ENCODE peak calls at places on chromosomes 11 and 22, in nine cellular contexts. One of them, this sample, is unnamed.

GRCh38 chr22:50503475-50504145 is 3.9 kb downstream of the LMF2 start:
- DNase-seq in H1: no peak
- DNase-seq in dorsolateral prefrontal cortex: no peak
- DNase-seq in endothelial cell: no peak
- DNase-seq in BE2C: no peak
- DNase-seq in nephron progenitor cell: no peak
- DNase-seq in pancreas: no peak
- DNase-seq in ovary: peak
- DNase-seq in upper lobe of right lung: no peak
- DNase-seq in this sample: peak

GRCh38 chr11:6736495-6737121 is 35.2 kb downstream of the OR2AG2 start:
- DNase-seq in H1: no peak
- DNase-seq in dorsolateral prefrontal cortex: no peak
- DNase-seq in endothelial cell: no peak
- DNase-seq in BE2C: no peak
- DNase-seq in nephron progenitor cell: no peak
- DNase-seq in pancreas: no peak
- DNase-seq in ovary: no peak
- DNase-seq in upper lobe of right lung: no peak
- DNase-seq in this sample: no peak

GRCh38 chr11:30045144-30045543 is 28.3 kb upstream of the KCNA4 start:
- DNase-seq in H1: no peak
- DNase-seq in dorsolateral prefrontal cortex: no peak
- DNase-seq in endothelial cell: no peak
- DNase-seq in BE2C: no peak
- DNase-seq in nephron progenitor cell: no peak
- DNase-seq in pancreas: no peak
- DNase-seq in ovary: no peak
- DNase-seq in upper lobe of right lung: no peak
- DNase-seq in this sample: no peak

GRCh38 chr11:30984827-30985226 is 384.7 kb downstream of the DCDC1 start:
- DNase-seq in H1: no peak
- DNase-seq in dorsolateral prefrontal cortex: no peak
- DNase-seq in endothelial cell: no peak
- DNase-seq in BE2C: no peak
- DNase-seq in nephron progenitor cell: no peak
- DNase-seq in pancreas: no peak
- DNase-seq in ovary: no peak
- DNase-seq in upper lobe of right lung: no peak
- DNase-seq in this sample: no peak

GRCh38 chr11:96072592-96072991 is 148.7 kb upstream of the MTMR2 start:
- DNase-seq in H1: no peak
- DNase-seq in dorsolateral prefrontal cortex: no peak
- DNase-seq in endothelial cell: no peak
- DNase-seq in BE2C: no peak
- DNase-seq in nephron progenitor cell: no peak
- DNase-seq in pancreas: no peak
- DNase-seq in ovary: no peak
- DNase-seq in upper lobe of right lung: no peak
- DNase-seq in this sample: no peak

GRCh38 chr11:58939277-58939676 is at the start of gene GLYATL1:
- DNase-seq in H1: no peak
- DNase-seq in dorsolateral prefrontal cortex: no peak
- DNase-seq in endothelial cell: no peak
- DNase-seq in BE2C: no peak
- DNase-seq in nephron progenitor cell: no peak
- DNase-seq in pancreas: no peak
- DNase-seq in ovary: no peak
- DNase-seq in upper lobe of right lung: no peak
- DNase-seq in this sample: no peak

GRCh38 chr11:8871283-8871775 is 39.7 kb upstream of the AKIP1 start:
- DNase-seq in H1: no peak
- DNase-seq in dorsolateral prefrontal cortex: no peak
- DNase-seq in endothelial cell: peak
- DNase-seq in BE2C: peak
- DNase-seq in nephron progenitor cell: peak
- DNase-seq in pancreas: peak
- DNase-seq in ovary: peak
- DNase-seq in upper lobe of right lung: peak
- DNase-seq in this sample: peak

GRCh38 chr11:68167474-68167873 is 45.6 kb downstream of the KMT5B start:
- DNase-seq in H1: no peak
- DNase-seq in dorsolateral prefrontal cortex: no peak
- DNase-seq in endothelial cell: no peak
- DNase-seq in BE2C: no peak
- DNase-seq in nephron progenitor cell: no peak
- DNase-seq in pancreas: no peak
- DNase-seq in ovary: no peak
- DNase-seq in upper lobe of right lung: no peak
- DNase-seq in this sample: no peak

GRCh38 chr11:130980463-130980862 is 64.2 kb upstream of the SNX19 start:
- DNase-seq in H1: no peak
- DNase-seq in dorsolateral prefrontal cortex: no peak
- DNase-seq in endothelial cell: no peak
- DNase-seq in BE2C: no peak
- DNase-seq in nephron progenitor cell: no peak
- DNase-seq in pancreas: no peak
- DNase-seq in ovary: no peak
- DNase-seq in upper lobe of right lung: no peak
- DNase-seq in this sample: no peak

DNA sequence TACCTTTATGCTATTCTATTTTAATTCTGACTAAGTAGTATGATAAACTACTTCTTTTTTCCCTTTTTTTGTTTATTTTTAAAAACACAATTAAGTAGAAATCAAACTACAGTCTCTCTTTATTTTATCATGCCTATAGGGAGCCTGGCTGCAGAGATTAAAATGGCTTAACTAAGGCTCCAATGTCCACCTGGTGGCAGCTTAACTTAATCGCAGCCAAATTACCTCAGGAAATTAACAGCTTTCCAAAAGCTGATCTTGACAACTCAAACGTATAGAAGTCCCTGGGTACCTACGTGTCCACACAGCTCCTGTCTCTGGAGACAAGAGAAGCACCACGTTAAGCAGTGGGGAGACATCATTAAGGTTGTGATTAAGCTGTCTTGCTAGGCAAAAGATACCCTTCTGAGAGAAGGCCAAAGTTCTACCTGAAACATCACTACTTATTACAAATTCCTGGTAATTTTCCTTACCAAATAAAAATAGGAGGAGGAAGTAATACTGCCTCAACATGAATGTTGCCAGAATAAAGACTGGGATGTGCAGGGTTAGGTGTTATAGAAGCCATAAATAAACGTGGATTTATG is 63.2 kb upstream of the SNX19 start:
- DNase-seq in H1: no peak
- DNase-seq in dorsolateral prefrontal cortex: no peak
- DNase-seq in endothelial cell: peak
- DNase-seq in BE2C: no peak
- DNase-seq in nephron progenitor cell: no peak
- DNase-seq in pancreas: no peak
- DNase-seq in ovary: no peak
- DNase-seq in upper lobe of right lung: no peak
- DNase-seq in this sample: no peak
- TF ChIP-seq CTCF in H1: no peak
- TF ChIP-seq CTCF in dorsolateral prefrontal cortex: no peak
- TF ChIP-seq CTCF in endothelial cell: peak
- TF ChIP-seq CTCF in BE2C: peak
- TF ChIP-seq CTCF in nephron progenitor cell: peak
- TF ChIP-seq CTCF in pancreas: no peak
- TF ChIP-seq CTCF in ovary: no peak
- TF ChIP-seq CTCF in upper lobe of right lung: no peak
- TF ChIP-seq CTCF in this sample: no peak

DNA sequence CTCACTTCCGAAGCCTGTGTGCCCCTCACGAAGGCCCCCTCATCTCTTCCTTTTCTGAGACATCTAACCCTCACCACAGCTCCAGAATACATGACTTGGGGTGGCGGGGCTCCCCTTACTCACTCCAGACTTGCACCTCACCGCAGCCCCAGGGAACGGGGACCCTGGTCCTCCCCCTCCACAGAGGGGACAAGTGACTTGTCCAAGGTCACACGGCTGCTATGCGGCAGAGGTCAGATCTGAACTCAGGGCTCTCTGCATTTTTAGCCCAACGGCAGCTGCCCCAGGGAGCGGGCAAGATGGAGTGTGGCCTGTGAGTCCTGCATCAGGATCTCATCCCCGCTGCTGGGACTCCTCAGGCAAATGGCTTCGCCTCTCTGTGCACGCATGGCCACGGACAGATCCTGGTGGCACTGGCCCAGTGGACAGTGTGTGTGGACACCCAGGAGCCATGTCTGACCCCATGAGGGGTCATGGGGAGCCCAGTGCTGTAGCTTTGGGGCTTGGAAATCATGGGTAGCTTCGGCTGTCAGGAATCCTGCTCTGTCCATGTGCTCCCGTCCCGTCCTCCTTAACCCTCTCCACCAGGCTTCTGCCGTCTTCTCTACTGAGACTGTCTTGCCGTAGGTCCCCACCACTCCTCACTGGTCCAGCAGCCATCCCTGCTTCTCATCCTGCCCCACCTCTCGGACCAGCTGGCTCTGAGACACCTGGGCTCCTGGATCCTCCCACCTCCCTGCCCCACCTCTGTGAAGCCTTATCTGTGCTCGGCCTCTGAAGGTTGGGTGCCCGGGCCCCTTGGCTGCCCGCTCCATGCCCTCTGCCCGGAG is 48.0 kb upstream of the CARS1 start:
- DNase-seq in H1: no peak
- DNase-seq in dorsolateral prefrontal cortex: peak
- DNase-seq in endothelial cell: no peak
- DNase-seq in BE2C: no peak
- DNase-seq in nephron progenitor cell: no peak
- DNase-seq in pancreas: no peak
- DNase-seq in ovary: no peak
- DNase-seq in upper lobe of right lung: peak
- DNase-seq in this sample: peak
- TF ChIP-seq CTCF in H1: no peak
- TF ChIP-seq CTCF in dorsolateral prefrontal cortex: no peak
- TF ChIP-seq CTCF in endothelial cell: no peak
- TF ChIP-seq CTCF in BE2C: no peak
- TF ChIP-seq CTCF in nephron progenitor cell: no peak
- TF ChIP-seq CTCF in pancreas: no peak
- TF ChIP-seq CTCF in ovary: no peak
- TF ChIP-seq CTCF in upper lobe of right lung: no peak
- TF ChIP-seq CTCF in this sample: no peak

DNA sequence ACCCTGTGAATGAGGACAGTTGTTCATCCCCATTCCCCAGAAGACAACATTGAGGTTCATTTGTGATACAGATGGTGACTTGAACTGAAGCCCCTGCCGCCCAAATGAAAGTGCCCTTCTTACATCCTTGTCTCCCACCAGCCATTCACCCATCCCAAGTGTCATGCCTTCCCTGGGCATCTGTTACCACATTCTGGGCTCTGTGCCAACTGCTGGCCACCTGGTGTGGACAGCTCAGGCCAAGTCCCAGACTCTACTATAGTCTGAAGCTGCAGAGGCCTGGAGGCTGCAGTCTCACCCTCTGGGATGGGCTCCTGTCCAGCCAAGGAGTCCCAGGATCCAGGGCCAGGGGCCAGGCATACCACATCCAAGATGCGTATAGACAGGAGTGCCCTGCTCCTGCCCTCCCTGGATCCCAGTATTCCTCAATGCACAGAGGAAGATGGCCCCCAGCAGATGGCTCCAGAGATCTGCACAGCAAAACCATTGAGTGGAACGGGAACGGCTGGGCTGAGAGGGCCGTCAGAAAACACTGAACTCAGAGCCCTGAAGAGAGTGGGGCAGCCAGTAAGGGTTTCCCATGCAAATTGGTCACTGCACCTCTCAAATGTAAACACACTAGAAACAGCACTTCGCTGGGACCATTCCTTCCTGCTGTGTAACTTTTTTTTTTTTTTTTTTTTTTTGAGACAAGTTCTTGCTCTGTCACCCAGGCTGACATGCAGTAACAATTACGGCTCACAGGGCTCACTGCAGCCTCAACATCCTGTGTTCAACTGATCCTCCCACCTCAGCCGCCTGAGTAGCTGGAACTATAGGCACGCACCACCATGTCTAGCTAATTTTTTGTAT is 22.8 kb downstream of the ARRB1 start:
- DNase-seq in H1: no peak
- DNase-seq in dorsolateral prefrontal cortex: peak
- DNase-seq in endothelial cell: peak
- DNase-seq in BE2C: peak
- DNase-seq in nephron progenitor cell: peak
- DNase-seq in pancreas: peak
- DNase-seq in ovary: peak
- DNase-seq in upper lobe of right lung: peak
- DNase-seq in this sample: peak
- TF ChIP-seq CTCF in H1: peak
- TF ChIP-seq CTCF in dorsolateral prefrontal cortex: peak
- TF ChIP-seq CTCF in endothelial cell: no peak
- TF ChIP-seq CTCF in BE2C: peak
- TF ChIP-seq CTCF in nephron progenitor cell: peak
- TF ChIP-seq CTCF in pancreas: peak
- TF ChIP-seq CTCF in ovary: peak
- TF ChIP-seq CTCF in upper lobe of right lung: peak
- TF ChIP-seq CTCF in this sample: peak

GRCh38 chr11:85844439-85845051 is 10.6 kb upstream of the CCDC83 start:
- DNase-seq in H1: no peak
- DNase-seq in dorsolateral prefrontal cortex: no peak
- DNase-seq in endothelial cell: no peak
- DNase-seq in BE2C: no peak
- DNase-seq in nephron progenitor cell: no peak
- DNase-seq in pancreas: no peak
- DNase-seq in ovary: no peak
- DNase-seq in upper lobe of right lung: no peak
- DNase-seq in this sample: no peak

GRCh38 chr11:85847436-85847835 is 7.7 kb upstream of the CCDC83 start:
- DNase-seq in H1: no peak
- DNase-seq in dorsolateral prefrontal cortex: no peak
- DNase-seq in endothelial cell: no peak
- DNase-seq in BE2C: no peak
- DNase-seq in nephron progenitor cell: no peak
- DNase-seq in pancreas: no peak
- DNase-seq in ovary: no peak
- DNase-seq in upper lobe of right lung: no peak
- DNase-seq in this sample: no peak

GRCh38 chr11:85848556-85848955 is 6.6 kb upstream of the CCDC83 start:
- DNase-seq in H1: no peak
- DNase-seq in dorsolateral prefrontal cortex: no peak
- DNase-seq in endothelial cell: no peak
- DNase-seq in BE2C: no peak
- DNase-seq in nephron progenitor cell: no peak
- DNase-seq in pancreas: no peak
- DNase-seq in ovary: no peak
- DNase-seq in upper lobe of right lung: no peak
- DNase-seq in this sample: no peak

GRCh38 chr11:85845052-85845631 is 10.0 kb upstream of the CCDC83 start:
- DNase-seq in H1: no peak
- DNase-seq in dorsolateral prefrontal cortex: no peak
- DNase-seq in endothelial cell: no peak
- DNase-seq in BE2C: no peak
- DNase-seq in nephron progenitor cell: no peak
- DNase-seq in pancreas: no peak
- DNase-seq in ovary: no peak
- DNase-seq in upper lobe of right lung: no peak
- DNase-seq in this sample: no peak

DNA sequence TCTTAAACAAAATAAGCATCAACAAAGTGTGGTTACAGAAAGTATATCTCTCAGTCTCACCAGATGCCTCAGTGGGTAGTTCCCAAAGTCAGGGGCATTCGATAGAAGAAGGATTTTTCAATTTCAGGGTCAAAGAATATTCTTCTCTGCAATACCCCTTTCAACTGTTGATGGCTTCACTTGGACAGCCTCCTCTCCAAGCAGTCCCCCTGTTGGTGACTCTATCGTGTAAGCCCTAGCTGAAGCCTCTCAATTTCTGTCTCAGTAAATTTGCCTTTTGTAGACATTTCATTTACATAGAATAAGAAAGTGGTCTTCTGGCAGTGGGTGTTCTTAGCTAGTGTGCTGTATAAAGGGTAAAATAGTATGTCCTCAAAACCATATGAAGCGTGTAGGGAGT is 11.3 kb upstream of the CCDC83 start:
- DNase-seq in H1: no peak
- DNase-seq in dorsolateral prefrontal cortex: no peak
- DNase-seq in endothelial cell: no peak
- DNase-seq in BE2C: no peak
- DNase-seq in nephron progenitor cell: no peak
- DNase-seq in pancreas: no peak
- DNase-seq in ovary: no peak
- DNase-seq in upper lobe of right lung: no peak
- DNase-seq in this sample: no peak
- TF ChIP-seq CTCF in H1: no peak
- TF ChIP-seq CTCF in dorsolateral prefrontal cortex: no peak
- TF ChIP-seq CTCF in endothelial cell: no peak
- TF ChIP-seq CTCF in BE2C: no peak
- TF ChIP-seq CTCF in nephron progenitor cell: no peak
- TF ChIP-seq CTCF in pancreas: no peak
- TF ChIP-seq CTCF in ovary: no peak
- TF ChIP-seq CTCF in upper lobe of right lung: no peak
- TF ChIP-seq CTCF in this sample: no peak